ENCODE peak calls at places on chromosomes 16 and 17, in four cellular contexts. F, E, W and P are unnamed samples.

GRCh38 chr16:27446721-27447120 is 44.7 kb downstream of the IL21R start:
- DNase-seq in W (no peak), F (no peak), E (no peak), P (no peak)

GRCh38 chr16:79429276-79430128 is 171.0 kb downstream of the MAF start:
- DNase-seq in F (no peak), W (no peak), E (no peak), P (no peak)

GRCh38 chr16:53121666-53122065 is 66.9 kb downstream of the CHD9 start:
- DNase-seq in F (no peak), W (no peak), E (no peak), P (no peak)

GRCh38 chr16:1613240-1613639 is 1.1 kb downstream of the CRAMP1 start:
- DNase-seq in E (no peak), F (no peak), W (no peak), P (no peak)

GRCh38 chr17:39080416-39081179 is 70.8 kb downstream of the PLXDC1 start:
- DNase-seq in F (no peak), E (no peak), W (no peak), P (no peak)

GRCh38 chr17:61400058-61400785 is 579 bp downstream of the TBX2 start:
- DNase-seq in E (no peak), F (peak), W (no peak), P (no peak)

GRCh38 chr17:5049314-5049819 is 14.1 kb upstream of the SLC52A1 start:
- DNase-seq in E (peak), W (no peak), F (no peak), P (no peak)

GRCh38 chr16:719815-720506 is 985 bp upstream of the ANTKMT start:
- DNase-seq in F (no peak), W (peak), E (no peak), P (peak)

GRCh38 chr17:64778367-64779290 is 116.5 kb upstream of the SMURF2 start:
- DNase-seq in W (no peak), E (no peak), F (peak), P (no peak)

GRCh38 chr16:50666658-50667496 is 14.2 kb downstream of the SNX20 start:
- DNase-seq in E (peak), F (peak), W (no peak), P (no peak)

GRCh38 chr16:67868290-67868689 is 4.6 kb upstream of the EDC4 start:
- DNase-seq in W (no peak), E (no peak), F (no peak), P (no peak)

GRCh38 chr16:74472010-74472409 is 50.7 kb upstream of the CLEC18B start:
- DNase-seq in E (no peak), F (no peak), W (no peak), P (no peak)

GRCh38 chr17:41635121-41636097 is 11.0 kb upstream of the KRT17 start:
- DNase-seq in E (no peak), W (no peak), F (no peak), P (no peak)

GRCh38 chr17:78316867-78317816 is 42.7 kb downstream of the SOCS3 start:
- DNase-seq in F (peak), W (peak), E (peak), P (peak)

GRCh38 chr16:58024673-58025350 is 742 bp upstream of the MMP15 start:
- DNase-seq in E (no peak), W (peak), F (peak), P (peak)
- TF ChIP-seq ETV6 in E (no peak), W (peak), F (no peak), P (no peak)

GRCh38 chr17:74859439-74860228 is at the start of gene GRIN2C:
- DNase-seq in F (no peak), E (no peak), W (no peak), P (peak)
- TF ChIP-seq ETV6 in F (no peak), E (no peak), W (no peak), P (no peak)

DNA sequence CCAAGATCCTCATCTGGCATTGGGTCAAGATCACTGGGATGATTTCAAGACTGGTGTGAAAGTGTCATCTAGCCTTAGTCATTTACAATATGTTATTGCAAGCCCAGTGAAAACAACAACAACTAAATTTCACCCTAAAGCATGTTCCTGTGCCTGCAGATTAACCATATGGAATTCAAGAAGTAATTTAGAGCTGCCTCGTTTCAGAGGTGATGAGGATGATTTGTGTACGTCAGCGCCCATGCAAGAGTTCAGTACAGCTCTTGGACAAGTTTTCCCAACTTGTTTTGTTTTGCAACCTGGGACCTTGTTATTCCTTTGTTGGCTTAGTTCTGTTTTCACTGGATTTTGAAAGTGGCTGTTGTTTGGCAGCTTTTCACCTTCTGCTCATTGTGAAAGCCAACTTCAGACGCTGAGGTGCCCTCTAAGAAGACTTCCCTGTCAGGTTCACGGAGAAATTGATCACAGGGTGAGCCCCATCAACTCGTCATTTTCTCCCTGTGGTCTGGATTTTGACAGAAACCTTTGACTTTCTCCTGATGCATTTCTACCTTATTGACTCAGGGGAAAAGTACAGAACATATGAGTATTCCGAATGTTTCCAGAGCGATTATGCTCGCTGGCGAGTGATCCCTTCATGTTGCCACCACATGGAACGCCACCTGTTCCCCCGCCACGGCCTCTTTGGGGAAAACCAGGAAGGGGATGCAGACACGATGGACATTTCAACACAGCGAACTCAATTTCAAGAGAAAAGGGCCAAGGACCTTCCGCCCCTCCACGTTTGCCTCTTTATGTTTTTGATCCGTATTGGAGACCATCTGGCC is 85.6 kb downstream of the FOXL1 start:
- DNase-seq in F (no peak), E (no peak), W (no peak), P (no peak)
- TF ChIP-seq ETV6 in F (no peak), E (no peak), W (no peak), P (no peak)

GRCh38 chr16:89544713-89545043 is 15.8 kb upstream of the RPL13 start:
- DNase-seq in F (no peak), W (no peak), E (no peak), P (no peak)

GRCh38 chr16:89545044-89545830 is 15.2 kb upstream of the RPL13 start:
- DNase-seq in E (no peak), F (no peak), W (peak), P (no peak)

GRCh38 chr16:89547291-89547690 is 13.2 kb upstream of the RPL13 start:
- DNase-seq in E (no peak), W (no peak), F (no peak), P (no peak)

GRCh38 chr16:89546781-89547180 is 13.7 kb upstream of the RPL13 start:
- DNase-seq in W (no peak), F (no peak), E (no peak), P (no peak)

GRCh38 chr16:89545831-89546574 is 14.5 kb upstream of the RPL13 start:
- DNase-seq in W (peak), F (no peak), E (no peak), P (no peak)
- TF ChIP-seq ETV6 in W (no peak), F (no peak), E (no peak), P (no peak)

DNA sequence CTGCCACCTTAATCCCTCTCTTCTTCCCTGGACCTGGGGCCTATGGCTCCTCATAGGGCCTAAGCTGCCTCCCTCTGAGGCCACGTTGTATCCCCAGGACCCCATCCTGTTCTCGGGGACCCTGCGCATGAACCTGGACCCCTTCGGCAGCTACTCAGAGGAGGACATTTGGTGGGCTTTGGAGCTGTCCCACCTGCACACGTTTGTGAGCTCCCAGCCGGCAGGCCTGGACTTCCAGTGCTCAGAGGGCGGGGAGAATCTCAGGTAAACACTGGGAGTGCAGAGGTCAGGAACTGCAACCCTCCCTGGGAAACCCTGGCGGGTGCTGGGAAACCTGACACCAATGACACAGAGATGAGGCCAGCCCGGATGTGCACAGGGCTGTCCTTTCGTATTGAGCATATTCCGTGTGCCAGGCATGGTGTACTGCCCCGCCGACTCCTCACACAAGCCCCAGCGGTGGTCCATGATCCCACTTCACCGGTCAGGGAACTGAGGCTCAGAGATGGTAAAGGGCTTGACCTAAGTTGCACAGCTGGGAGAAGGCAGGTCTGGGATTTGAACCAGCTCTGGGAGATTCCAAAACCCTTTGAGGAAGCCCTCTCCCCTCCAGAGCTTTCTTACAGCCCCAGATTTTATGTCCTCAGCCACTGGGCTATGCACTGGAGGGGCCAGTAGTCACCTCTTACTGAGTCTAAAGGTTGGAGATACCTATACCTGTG is 22.9 kb downstream of the ANKRD40 start:
- DNase-seq in E (no peak), F (peak), W (peak), P (peak)
- TF ChIP-seq ETV6 in E (no peak), F (no peak), W (peak), P (no peak)

GRCh38 chr16:4946917-4947316 is 10.0 kb upstream of the PPL start:
- DNase-seq in F (no peak), W (no peak), E (no peak), P (no peak)

GRCh38 chr16:4945560-4946502 is 8.9 kb upstream of the PPL start:
- DNase-seq in E (no peak), W (no peak), F (no peak), P (no peak)

GRCh38 chr16:4947722-4948503 is 10.2 kb upstream of the SEC14L5 start:
- DNase-seq in W (peak), F (peak), E (no peak), P (no peak)

GRCh38 chr16:4942481-4942880 is 5.5 kb upstream of the PPL start:
- DNase-seq in W (no peak), F (no peak), E (no peak), P (no peak)

DNA sequence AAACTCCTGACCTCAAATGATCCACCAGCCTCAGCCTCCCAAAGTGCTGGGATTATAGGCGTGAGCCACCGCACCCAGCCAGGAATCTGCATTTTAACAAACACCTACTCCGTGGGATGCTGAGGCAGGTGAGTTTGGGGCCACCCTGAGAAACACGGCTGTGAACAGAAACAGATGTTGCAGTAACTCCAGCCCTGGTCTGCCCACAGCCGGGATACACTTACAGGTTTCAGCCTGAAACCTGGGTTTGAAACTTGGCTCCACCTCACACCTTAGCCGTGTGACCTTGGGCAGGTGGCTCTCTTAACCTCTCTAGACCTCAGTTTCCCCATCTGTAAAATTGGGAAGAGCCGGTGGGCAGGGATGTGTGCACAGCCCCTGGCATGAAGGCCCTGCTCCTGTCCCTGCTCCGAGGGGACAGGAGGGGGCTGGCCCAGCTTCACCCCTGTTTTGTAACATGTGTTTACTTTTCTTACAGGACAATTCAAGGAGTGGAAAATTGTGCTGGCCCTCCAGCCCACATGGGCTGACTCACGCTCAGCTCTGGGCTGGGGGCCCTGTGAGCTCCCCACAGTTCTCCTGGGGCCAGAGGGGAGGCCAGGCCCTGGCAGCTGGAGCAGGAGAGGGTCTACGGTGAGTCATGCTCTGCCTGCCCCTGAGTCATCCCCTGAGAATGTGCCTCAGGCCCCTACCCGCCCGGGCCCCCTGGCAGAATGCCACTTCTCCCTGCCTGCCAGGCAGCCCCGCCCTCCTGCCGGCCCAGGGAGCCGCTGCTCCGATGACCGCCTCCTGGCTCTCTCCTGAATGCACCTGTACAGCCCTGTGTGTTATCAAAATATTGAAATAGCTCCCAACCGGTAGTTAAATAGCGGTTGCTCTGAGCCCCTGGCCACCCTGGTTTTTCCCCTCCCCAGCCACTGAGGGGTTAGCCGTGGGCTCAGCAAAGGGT is 7.7 kb upstream of the PPL start:
- DNase-seq in F (peak), W (peak), E (no peak), P (peak)
- TF ChIP-seq ETV6 in F (no peak), W (no peak), E (no peak), P (no peak)

GRCh38 chr17:3512512-3513171 is 36.8 kb downstream of the ASPA start:
- DNase-seq in E (no peak), W (no peak), F (peak), P (no peak)
- TF ChIP-seq ETV6 in E (no peak), W (no peak), F (no peak), P (no peak)

GRCh38 chr16:81796585-81797346 is 17.7 kb downstream of the PLCG2 start:
- DNase-seq in F (no peak), W (no peak), E (no peak), P (no peak)

GRCh38 chr16:81798311-81799137 is 19.4 kb downstream of the PLCG2 start:
- DNase-seq in F (no peak), W (no peak), E (peak), P (no peak)

GRCh38 chr16:81799138-81799504 is 20.0 kb downstream of the PLCG2 start:
- DNase-seq in E (no peak), W (no peak), F (no peak), P (no peak)

GRCh38 chr16:81796035-81796434 is 16.9 kb downstream of the PLCG2 start:
- DNase-seq in F (no peak), W (no peak), E (no peak), P (no peak)

GRCh38 chr16:81797443-81797842 is 18.4 kb downstream of the PLCG2 start:
- DNase-seq in W (no peak), E (peak), F (no peak), P (no peak)
- TF ChIP-seq ETV6 in W (no peak), E (peak), F (no peak), P (no peak)

DNA sequence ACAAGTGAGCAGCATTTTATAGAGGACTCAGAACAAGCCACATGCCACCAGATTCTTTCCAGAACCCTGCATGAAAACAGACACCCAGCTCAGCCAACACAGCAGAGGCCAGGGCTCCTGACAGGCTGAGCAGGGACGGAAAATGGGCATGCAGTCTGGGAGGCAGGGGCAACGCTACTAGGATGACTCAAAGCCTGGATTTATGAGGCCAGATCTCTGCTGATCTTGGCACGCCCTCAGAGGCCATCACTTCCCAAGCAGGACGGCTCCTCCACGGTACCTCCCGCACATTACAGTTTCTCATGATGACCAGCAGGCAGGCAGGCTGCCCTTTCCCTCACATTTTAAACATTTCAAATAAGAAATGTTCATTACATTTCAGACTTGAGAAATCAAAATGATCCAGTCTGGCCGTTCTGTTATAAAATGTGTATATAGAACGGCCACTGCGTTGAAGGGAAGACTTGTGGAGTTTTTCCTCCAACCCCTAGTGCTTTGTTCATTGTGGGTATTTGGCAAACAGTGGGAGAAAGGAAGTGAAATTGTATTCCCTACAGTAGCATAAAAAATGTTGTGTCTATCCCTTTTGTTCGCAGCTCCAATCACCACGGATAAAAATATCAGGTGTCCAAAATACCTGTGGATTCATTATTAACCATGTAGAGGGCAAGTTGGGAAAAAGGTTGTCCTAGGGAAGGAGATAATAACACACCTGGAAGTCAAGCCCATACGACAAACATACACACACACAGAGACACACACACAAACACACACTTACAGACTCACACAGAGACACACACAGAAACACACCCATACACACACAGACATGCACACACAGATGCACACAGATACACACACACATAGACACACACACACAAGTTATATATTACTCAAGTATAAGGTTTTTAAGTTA is 64.8 kb upstream of the ADAMTS18 start:
- DNase-seq in E (no peak), W (no peak), F (peak), P (no peak)
- TF ChIP-seq ETV6 in E (no peak), W (no peak), F (no peak), P (no peak)

DNA sequence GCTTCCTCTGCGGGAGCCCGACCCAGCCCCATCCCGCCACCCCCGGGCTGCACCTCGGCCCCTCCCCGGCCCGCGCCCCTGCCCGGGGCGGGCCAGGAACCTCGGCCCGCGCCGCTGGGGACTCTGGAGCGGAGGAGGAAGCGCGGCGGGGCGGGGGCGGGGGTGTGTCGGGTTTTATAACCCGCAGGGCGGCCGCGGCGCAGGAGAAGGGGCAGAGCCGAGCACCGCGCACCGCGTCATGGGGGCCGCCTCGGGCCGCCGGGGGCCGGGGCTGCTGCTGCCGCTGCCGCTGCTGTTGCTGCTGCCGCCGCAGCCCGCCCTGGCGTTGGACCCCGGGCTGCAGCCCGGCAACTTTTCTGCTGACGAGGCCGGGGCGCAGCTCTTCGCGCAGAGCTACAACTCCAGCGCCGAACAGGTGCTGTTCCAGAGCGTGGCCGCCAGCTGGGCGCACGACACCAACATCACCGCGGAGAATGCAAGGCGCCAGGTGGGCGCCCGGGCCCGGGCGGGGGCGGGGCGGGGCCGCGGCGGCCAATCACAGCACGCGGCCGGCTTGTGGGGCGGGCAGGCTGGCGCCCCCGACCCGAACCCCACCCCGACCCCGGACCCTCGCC is at the start of gene ACE:
- DNase-seq in W (no peak), E (no peak), F (peak), P (peak)
- TF ChIP-seq ETV6 in W (no peak), E (no peak), F (peak), P (no peak)